ENCODE peak calls at places on chromosomes 2 and 18, in four cellular contexts. C is HFF-Myc, I is AG04449, D is lower leg skin. Y is an unnamed sample.

GRCh38 chr18:75477913-75478312 is 50.4 kb upstream of the SMIM21 start:
- DNase-seq in D (no peak), C (no peak), I (no peak), Y (no peak)

GRCh38 chr2:47134386-47135090 is 20.6 kb downstream of the STPG4 start:
- DNase-seq in D (no peak), I (no peak), C (no peak), Y (no peak)

GRCh38 chr2:128547667-128548066 is 229.0 kb upstream of the HS6ST1 start:
- DNase-seq in C (no peak), I (no peak), D (peak; percentile 31), Y (no peak)

GRCh38 chr2:30990176-30990575 is 148.1 kb downstream of the GALNT14 start:
- DNase-seq in C (no peak), I (no peak), D (no peak), Y (no peak)

GRCh38 chr2:216292886-216293291 is 79.4 kb downstream of the MARCHF4 start:
- DNase-seq in D (no peak), I (no peak), C (no peak), Y (no peak)

GRCh38 chr2:234107861-234108260 is 57.4 kb downstream of the SPP2 start:
- DNase-seq in C (no peak), I (no peak), D (no peak), Y (no peak)

GRCh38 chr2:9752441-9753275 is 90.6 kb upstream of the TAF1B start:
- DNase-seq in C (peak; percentile 35), D (no peak), I (no peak), Y (peak; percentile 58)

GRCh38 chr2:69060938-69061501 is 48.0 kb downstream of the ANTXR1 start:
- DNase-seq in I (no peak), D (no peak), C (no peak), Y (no peak)

GRCh38 chr18:80185545-80185944 is 61.8 kb downstream of the PARD6G start:
- DNase-seq in I (no peak), D (no peak), C (no peak), Y (no peak)

GRCh38 chr2:59570818-59571217 is 982.6 kb downstream of the BCL11A start:
- DNase-seq in I (no peak), C (no peak), D (no peak), Y (no peak)

GRCh38 chr2:25814681-25815080 is 63.6 kb downstream of the ASXL2 start:
- DNase-seq in C (no peak), I (no peak), D (no peak), Y (no peak)

GRCh38 chr2:43384143-43384542 is 157.7 kb upstream of the ZFP36L2 start:
- DNase-seq in D (no peak), C (no peak), I (no peak), Y (no peak)

GRCh38 chr2:132521321-132521720 is 104.7 kb downstream of the GPR39 start:
- DNase-seq in I (peak; percentile 14), C (no peak), D (no peak), Y (no peak)

GRCh38 chr2:230942371-230942770 is 17.3 kb upstream of the GPR55 start:
- DNase-seq in C (no peak), D (peak; percentile 58), I (no peak), Y (no peak)

GRCh38 chr2:49931243-49931642 is 776.9 kb upstream of the FSHR start:
- DNase-seq in I (no peak), D (no peak), C (no peak), Y (no peak)

GRCh38 chr2:173590278-173590811 is 235.7 kb downstream of the CDCA7 start:
- DNase-seq in D (no peak), C (peak; percentile 94), I (peak; percentile 73), Y (peak; percentile 81)

GRCh38 chr2:201929627-201930026 is 104.0 kb upstream of the FZD7 start:
- DNase-seq in I (no peak), C (no peak), D (no peak), Y (no peak)

GRCh38 chr2:17915099-17915498 is 36.6 kb downstream of the KCNS3 start:
- DNase-seq in D (no peak), C (no peak), I (no peak), Y (no peak)

GRCh38 chr2:23041443-23041842 is 343.5 kb upstream of the KLHL29 start:
- DNase-seq in D (no peak), I (no peak), C (no peak), Y (no peak)

GRCh38 chr18:77088977-77089795 is 43.4 kb downstream of the MBP start:
- DNase-seq in D (peak; percentile 87), C (no peak), I (no peak), Y (peak; percentile 98)

GRCh38 chr2:8059255-8059654 is 622.6 kb upstream of the ID2 start:
- DNase-seq in C (no peak), I (no peak), D (no peak), Y (no peak)

GRCh38 chr2:190443778-190444481 is 35.8 kb downstream of the MFSD6 start:
- DNase-seq in D (no peak), I (peak; percentile 14), C (no peak), Y (no peak)

GRCh38 chr2:212595036-212595654 is 56.5 kb upstream of the ERBB4 start:
- DNase-seq in I (no peak), C (no peak), D (no peak), Y (no peak)
- TF ChIP-seq CTCF in I (no peak), C (no peak), D (no peak), Y (peak; percentile 31)

DNA sequence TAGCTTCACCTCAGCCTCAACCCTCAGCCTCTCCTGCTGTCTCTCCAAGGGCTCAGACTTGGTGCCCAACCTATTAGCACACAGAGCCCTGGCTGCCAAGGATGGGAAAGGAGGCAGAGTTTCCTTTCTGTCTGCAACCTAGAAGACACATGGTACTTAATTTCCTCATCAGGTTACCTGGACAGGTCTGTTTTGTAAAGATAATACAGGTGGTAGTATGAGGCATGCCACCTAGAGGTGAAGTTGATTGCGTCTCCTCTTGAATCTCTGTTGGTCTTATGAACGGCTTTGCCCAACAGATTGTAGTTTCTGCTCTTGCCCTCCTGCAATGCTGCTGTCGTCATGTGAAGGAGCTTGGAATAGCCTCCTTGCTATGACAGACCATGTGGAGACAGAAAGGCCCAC is 44.5 kb upstream of the RMND5A start:
- DNase-seq in D (no peak), I (no peak), C (no peak), Y (peak; percentile 25)
- TF ChIP-seq CTCF in D (no peak), I (no peak), C (no peak), Y (peak; percentile 40)

DNA sequence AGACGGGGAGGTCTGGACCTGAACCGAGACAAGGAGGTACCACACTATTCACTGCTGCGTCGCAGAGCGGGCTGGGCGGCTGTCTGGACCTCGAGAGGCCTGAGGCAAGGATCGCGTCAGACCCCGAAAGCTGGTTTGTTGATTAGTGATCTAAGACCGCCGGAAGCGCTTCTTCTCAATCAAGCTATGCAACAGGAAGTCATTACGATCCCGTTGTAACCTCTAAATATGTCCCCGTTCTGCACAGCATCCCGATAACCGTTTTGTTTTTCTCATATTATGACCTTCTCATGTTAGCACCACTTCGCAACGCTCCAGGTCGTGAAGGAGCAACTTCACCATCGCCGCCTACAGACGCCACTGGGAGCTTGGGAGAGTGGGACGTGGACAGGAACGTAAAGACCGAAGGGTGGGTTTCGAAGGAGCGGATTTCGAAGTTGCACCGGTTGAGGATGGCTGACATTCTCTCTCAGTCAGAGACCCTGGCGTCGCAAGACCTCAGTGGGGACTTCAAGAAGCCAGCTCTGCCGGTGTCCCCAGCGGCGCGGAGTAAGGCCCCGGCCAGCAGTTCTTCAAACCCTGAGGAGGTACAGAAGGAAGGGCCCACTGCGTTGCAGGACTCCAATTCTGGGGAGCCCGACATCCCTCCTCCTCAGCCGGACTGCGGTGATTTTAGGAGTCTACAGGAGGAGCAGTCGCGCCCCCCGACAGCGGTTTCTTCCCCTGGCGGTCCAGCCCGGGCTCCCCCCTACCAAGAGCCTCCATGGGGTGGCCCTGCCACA is at the start of the genes SLC4A1AP and SUPT7L:
- DNase-seq in C (peak; percentile 57), D (peak; percentile 90), I (no peak), Y (peak; percentile 66)
- TF ChIP-seq CTCF in C (no peak), D (no peak), I (no peak), Y (no peak)

GRCh38 chr2:95314964-95315611 is 17.9 kb downstream of the KCNIP3 start:
- DNase-seq in C (no peak), D (no peak), I (no peak), Y (peak; percentile 78)
- TF ChIP-seq CTCF in C (peak; percentile 68), D (no peak), I (peak; percentile 66), Y (peak; percentile 72)

GRCh38 chr18:7237670-7238272 is 6.9 kb downstream of the LRRC30 start:
- DNase-seq in I (no peak), D (no peak), C (no peak), Y (no peak)
- TF ChIP-seq CTCF in I (no peak), D (no peak), C (no peak), Y (no peak)

DNA sequence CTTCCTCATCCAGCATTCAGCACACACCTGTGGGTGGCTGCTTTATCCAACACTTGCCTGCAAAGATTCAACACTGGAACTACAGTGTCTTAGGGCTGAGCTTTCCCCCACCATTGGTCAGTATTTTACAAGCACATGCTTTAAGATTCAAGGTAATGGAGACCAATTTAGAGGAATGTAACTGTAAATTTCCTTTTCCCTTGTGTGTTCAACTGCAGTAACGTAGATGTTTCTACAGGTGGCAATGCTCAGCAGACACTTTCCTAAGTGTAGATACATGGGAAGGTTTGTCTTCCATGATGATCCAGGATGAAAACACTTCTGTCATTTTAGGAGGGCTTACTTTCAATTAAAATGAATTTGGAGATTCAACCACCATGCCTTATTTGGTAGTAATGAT is 143.6 kb upstream of the PXDN start:
- DNase-seq in D (no peak), C (no peak), I (no peak), Y (no peak)
- TF ChIP-seq CTCF in D (no peak), C (no peak), I (peak; percentile 41), Y (no peak)

DNA sequence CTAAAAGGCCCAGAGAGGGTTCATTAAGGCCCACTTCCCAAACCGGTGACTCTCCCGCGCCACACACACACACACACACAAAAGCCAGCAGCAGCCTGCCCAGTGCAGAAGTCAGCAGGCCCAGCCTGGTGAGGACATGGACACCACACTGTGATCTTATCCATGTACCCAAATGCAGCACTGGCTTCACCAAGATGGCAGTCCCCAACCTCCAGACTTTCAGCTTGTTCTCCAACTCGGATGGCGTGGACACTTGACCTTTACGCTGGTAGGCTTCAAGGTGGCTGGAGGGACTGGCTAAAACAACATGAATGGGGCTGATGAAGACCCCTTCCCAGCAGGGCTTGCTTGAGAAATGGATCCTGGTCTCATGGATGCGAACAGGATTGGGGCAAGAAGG is 50.4 kb downstream of the TNS1 start:
- DNase-seq in C (no peak), D (no peak), I (no peak), Y (no peak)
- TF ChIP-seq CTCF in C (no peak), D (no peak), I (no peak), Y (no peak)

GRCh38 chr18:59783138-59783537 is 85.9 kb upstream of the CCBE1 start:
- DNase-seq in I (no peak), C (peak; percentile 73), D (no peak), Y (peak; percentile 72)
- TF ChIP-seq CTCF in I (peak; percentile 46), C (peak; percentile 74), D (no peak), Y (peak; percentile 44)

Y was measured in Calu3.